ENCODE peak calls at places on chromosome 11, in five cellular contexts. One of them, this sample, is unnamed. For H3K4me1, the result is how much of the 10 kb centered on the place peaks cover.

GRCh38 chr11:17129003-17129402 is 51.5 kb upstream of the RPS13 start:
- DNase-seq in Peyer's patch: no peak
- DNase-seq in pancreas: no peak
- DNase-seq in A549: no peak
- DNase-seq in K562: no peak
- DNase-seq in this sample: no peak

GRCh38 chr11:107824668-107825369 is 33.8 kb downstream of the SLC35F2 start:
- DNase-seq in pancreas: no peak
- DNase-seq in A549: no peak
- DNase-seq in Peyer's patch: no peak
- DNase-seq in K562: no peak
- DNase-seq in this sample: no peak

GRCh38 chr11:114745150-114745671 is 66.9 kb downstream of the NXPE2 start:
- DNase-seq in A549: no peak
- DNase-seq in K562: no peak
- DNase-seq in pancreas: no peak
- DNase-seq in Peyer's patch: no peak
- DNase-seq in this sample: no peak

GRCh38 chr11:61162092-61162935 is 1.1 kb upstream of the VPS37C start:
- DNase-seq in pancreas: no peak
- DNase-seq in K562: peak
- DNase-seq in Peyer's patch: no peak
- DNase-seq in A549: peak
- DNase-seq in this sample: no peak

GRCh38 chr11:117690484-117691205 is 106.4 kb downstream of the DSCAML1 start:
- DNase-seq in pancreas: no peak
- DNase-seq in A549: no peak
- DNase-seq in K562: no peak
- DNase-seq in Peyer's patch: no peak
- DNase-seq in this sample: no peak

GRCh38 chr11:30424336-30424735 is 101.4 kb downstream of the ARL14EP start:
- DNase-seq in A549: no peak
- DNase-seq in Peyer's patch: no peak
- DNase-seq in K562: no peak
- DNase-seq in pancreas: no peak
- DNase-seq in this sample: no peak

GRCh38 chr11:13183094-13183825 is 94.3 kb upstream of the BMAL1 start:
- DNase-seq in Peyer's patch: no peak
- DNase-seq in pancreas: no peak
- DNase-seq in A549: peak
- DNase-seq in K562: no peak
- DNase-seq in this sample: peak

GRCh38 chr11:96538104-96538503 is 148.3 kb downstream of the JRKL start:
- DNase-seq in K562: no peak
- DNase-seq in Peyer's patch: no peak
- DNase-seq in pancreas: no peak
- DNase-seq in A549: no peak
- DNase-seq in this sample: no peak

GRCh38 chr11:45021692-45022130 is 71.0 kb upstream of the TP53I11 start:
- DNase-seq in A549: no peak
- DNase-seq in Peyer's patch: no peak
- DNase-seq in pancreas: peak
- DNase-seq in K562: no peak
- DNase-seq in this sample: no peak

GRCh38 chr11:126748097-126748756 is 252.3 kb downstream of the KIRREL3 start:
- DNase-seq in K562: no peak
- DNase-seq in Peyer's patch: no peak
- DNase-seq in A549: no peak
- DNase-seq in pancreas: no peak
- DNase-seq in this sample: no peak

GRCh38 chr11:124123587-124123986 is 8.3 kb downstream of the VWA5A start:
- DNase-seq in Peyer's patch: no peak
- DNase-seq in pancreas: no peak
- DNase-seq in A549: no peak
- DNase-seq in K562: peak
- DNase-seq in this sample: no peak

GRCh38 chr11:33701831-33702230 is 1.2 kb upstream of the C11orf91 start:
- DNase-seq in A549: no peak
- DNase-seq in Peyer's patch: no peak
- DNase-seq in pancreas: no peak
- DNase-seq in K562: no peak
- DNase-seq in this sample: no peak

GRCh38 chr11:65891180-65892136 is 985 bp downstream of the CCDC85B start:
- DNase-seq in Peyer's patch: peak
- DNase-seq in pancreas: no peak
- DNase-seq in A549: peak
- DNase-seq in K562: no peak
- DNase-seq in this sample: no peak

GRCh38 chr11:17463795-17464194 is 12.8 kb downstream of the ABCC8 start:
- DNase-seq in K562: no peak
- DNase-seq in Peyer's patch: no peak
- DNase-seq in pancreas: no peak
- DNase-seq in A549: no peak
- DNase-seq in this sample: no peak

GRCh38 chr11:114219559-114220349 is 76.4 kb upstream of the NNMT start:
- DNase-seq in K562: peak
- DNase-seq in Peyer's patch: no peak
- DNase-seq in A549: no peak
- DNase-seq in pancreas: no peak
- DNase-seq in this sample: no peak

GRCh38 chr11:40388097-40388818 is 1071.2 kb downstream of the LRRC4C start:
- DNase-seq in K562: no peak
- DNase-seq in A549: no peak
- DNase-seq in pancreas: no peak
- DNase-seq in Peyer's patch: no peak
- DNase-seq in this sample: no peak

GRCh38 chr11:86202013-86202336 is 42.6 kb upstream of the EED start:
- DNase-seq in Peyer's patch: no peak
- DNase-seq in K562: no peak
- DNase-seq in pancreas: no peak
- DNase-seq in A549: no peak
- DNase-seq in this sample: no peak

GRCh38 chr11:8202428-8203160 is 33.8 kb upstream of the RIC3 start:
- DNase-seq in Peyer's patch: no peak
- DNase-seq in A549: no peak
- DNase-seq in K562: no peak
- DNase-seq in pancreas: no peak
- DNase-seq in this sample: no peak

GRCh38 chr11:35138606-35138948 is 394 bp upstream of the CD44 start:
- DNase-seq in K562: no peak
- DNase-seq in A549: peak
- DNase-seq in pancreas: no peak
- DNase-seq in Peyer's patch: no peak
- DNase-seq in this sample: no peak
- H3K4me1 ChIP-seq in K562: under half
- H3K4me1 ChIP-seq in A549: half or more
- H3K4me1 ChIP-seq in pancreas: under half
- H3K4me1 ChIP-seq in Peyer's patch: under half
- H3K4me1 ChIP-seq in this sample: under half

DNA sequence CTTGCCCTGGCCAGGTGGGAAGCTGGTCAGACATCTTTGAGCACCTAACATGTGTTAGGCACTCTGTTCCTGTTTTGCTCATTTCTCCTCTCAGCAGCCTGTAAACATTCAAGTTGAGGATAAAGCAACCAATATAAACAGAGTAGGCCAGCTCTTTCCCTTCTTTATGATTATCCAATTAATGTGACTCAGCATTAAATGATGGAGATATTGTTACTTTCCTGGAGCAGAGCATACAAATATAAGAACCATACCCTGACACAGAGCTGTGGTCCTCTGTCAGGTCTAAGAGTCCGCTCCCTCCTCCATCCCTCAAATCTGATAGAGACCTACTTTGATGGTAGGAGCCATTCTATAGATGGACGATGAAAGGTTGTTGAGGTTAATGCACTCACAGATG is 38.8 kb upstream of the AMOTL1 start:
- DNase-seq in pancreas: no peak
- DNase-seq in Peyer's patch: no peak
- DNase-seq in K562: no peak
- DNase-seq in A549: no peak
- DNase-seq in this sample: no peak
- H3K4me1 ChIP-seq in pancreas: under half
- H3K4me1 ChIP-seq in Peyer's patch: under half
- H3K4me1 ChIP-seq in K562: under half
- H3K4me1 ChIP-seq in A549: under half
- H3K4me1 ChIP-seq in this sample: under half

GRCh38 chr11:47469411-47470179 is 20.7 kb upstream of the RAPSN start:
- DNase-seq in Peyer's patch: no peak
- DNase-seq in K562: no peak
- DNase-seq in A549: no peak
- DNase-seq in pancreas: no peak
- DNase-seq in this sample: no peak
- H3K4me1 ChIP-seq in Peyer's patch: under half
- H3K4me1 ChIP-seq in K562: under half
- H3K4me1 ChIP-seq in A549: under half
- H3K4me1 ChIP-seq in pancreas: under half
- H3K4me1 ChIP-seq in this sample: under half

DNA sequence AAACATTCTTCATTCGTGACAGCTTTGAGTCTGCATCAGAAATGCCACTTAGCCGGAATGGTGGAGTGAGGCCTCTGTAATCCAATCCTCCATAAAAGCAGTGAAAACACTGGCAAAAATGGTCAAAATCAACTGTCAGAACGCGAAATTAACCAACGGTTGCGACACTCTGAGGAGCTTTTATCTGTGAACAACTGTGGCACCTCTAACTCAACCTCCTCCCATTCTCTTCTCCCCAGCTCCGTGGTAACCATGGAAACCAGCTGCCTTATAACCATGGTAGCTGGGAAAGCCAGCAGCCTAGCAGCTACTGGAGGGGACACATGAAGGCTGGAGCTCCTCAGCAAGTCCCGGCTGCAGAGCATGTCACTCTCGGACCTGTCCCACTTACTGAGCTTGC is 20.3 kb downstream of the AP2A2 start:
- DNase-seq in Peyer's patch: no peak
- DNase-seq in K562: no peak
- DNase-seq in A549: no peak
- DNase-seq in pancreas: no peak
- DNase-seq in this sample: no peak
- H3K4me1 ChIP-seq in Peyer's patch: under half
- H3K4me1 ChIP-seq in K562: under half
- H3K4me1 ChIP-seq in A549: under half
- H3K4me1 ChIP-seq in pancreas: under half
- H3K4me1 ChIP-seq in this sample: under half

This sample was measured in naive thymus-derived CD4-positive, alpha-beta T cell.